ENCODE peak calls at places on chromosomes 13 and 19, in five cellular contexts. One of them, this sample, is unnamed.

GRCh38 chr19:48051345-48052033 is 7.6 kb upstream of the CABP5 start:
- DNase-seq in GM18507: no peak
- DNase-seq in HS-5: no peak
- DNase-seq in NCI-H1436: no peak
- DNase-seq in stimulated activated CD4-positive, alpha-beta T cell treated with anti-CD3 and anti-CD28 coated beads, TNF-alpha, amount 100 ng/mL, for 48 hours: no peak
- DNase-seq in this sample: no peak

GRCh38 chr19:30073152-30074000 is 131.3 kb downstream of the URI1 start:
- DNase-seq in HS-5: no peak
- DNase-seq in NCI-H1436: no peak
- DNase-seq in stimulated activated CD4-positive, alpha-beta T cell treated with anti-CD3 and anti-CD28 coated beads, TNF-alpha, amount 100 ng/mL, for 48 hours: no peak
- DNase-seq in GM18507: no peak
- DNase-seq in this sample: no peak

GRCh38 chr19:37931941-37932655 is 25.1 kb downstream of the SIPA1L3 start:
- DNase-seq in GM18507: peak
- DNase-seq in NCI-H1436: no peak
- DNase-seq in HS-5: no peak
- DNase-seq in stimulated activated CD4-positive, alpha-beta T cell treated with anti-CD3 and anti-CD28 coated beads, TNF-alpha, amount 100 ng/mL, for 48 hours: no peak
- DNase-seq in this sample: peak

GRCh38 chr13:25114220-25114619 is 18.3 kb downstream of the PABPC3 start:
- DNase-seq in stimulated activated CD4-positive, alpha-beta T cell treated with anti-CD3 and anti-CD28 coated beads, TNF-alpha, amount 100 ng/mL, for 48 hours: peak
- DNase-seq in NCI-H1436: peak
- DNase-seq in GM18507: peak
- DNase-seq in HS-5: peak
- DNase-seq in this sample: peak

GRCh38 chr13:24221007-24221406 is 60.5 kb downstream of the SPATA13 start:
- DNase-seq in HS-5: no peak
- DNase-seq in NCI-H1436: no peak
- DNase-seq in GM18507: no peak
- DNase-seq in stimulated activated CD4-positive, alpha-beta T cell treated with anti-CD3 and anti-CD28 coated beads, TNF-alpha, amount 100 ng/mL, for 48 hours: no peak
- DNase-seq in this sample: no peak

GRCh38 chr13:25927363-25927762 is 124.5 kb downstream of the SHISA2 start:
- DNase-seq in NCI-H1436: no peak
- DNase-seq in HS-5: no peak
- DNase-seq in GM18507: no peak
- DNase-seq in stimulated activated CD4-positive, alpha-beta T cell treated with anti-CD3 and anti-CD28 coated beads, TNF-alpha, amount 100 ng/mL, for 48 hours: no peak
- DNase-seq in this sample: no peak

GRCh38 chr13:22135446-22135845 is 464.6 kb downstream of the FGF9 start:
- DNase-seq in NCI-H1436: no peak
- DNase-seq in GM18507: no peak
- DNase-seq in HS-5: no peak
- DNase-seq in stimulated activated CD4-positive, alpha-beta T cell treated with anti-CD3 and anti-CD28 coated beads, TNF-alpha, amount 100 ng/mL, for 48 hours: no peak
- DNase-seq in this sample: no peak

GRCh38 chr13:48567521-48568331 is 34.8 kb upstream of the RCBTB2 start:
- DNase-seq in NCI-H1436: no peak
- DNase-seq in HS-5: no peak
- DNase-seq in GM18507: no peak
- DNase-seq in stimulated activated CD4-positive, alpha-beta T cell treated with anti-CD3 and anti-CD28 coated beads, TNF-alpha, amount 100 ng/mL, for 48 hours: no peak
- DNase-seq in this sample: no peak

GRCh38 chr13:107373551-107373950 is 805.6 kb upstream of the ARGLU1 start:
- DNase-seq in HS-5: no peak
- DNase-seq in GM18507: no peak
- DNase-seq in stimulated activated CD4-positive, alpha-beta T cell treated with anti-CD3 and anti-CD28 coated beads, TNF-alpha, amount 100 ng/mL, for 48 hours: no peak
- DNase-seq in NCI-H1436: peak
- DNase-seq in this sample: peak

GRCh38 chr19:18529782-18530181 is 7.9 kb upstream of the ELL start:
- DNase-seq in NCI-H1436: no peak
- DNase-seq in GM18507: no peak
- DNase-seq in stimulated activated CD4-positive, alpha-beta T cell treated with anti-CD3 and anti-CD28 coated beads, TNF-alpha, amount 100 ng/mL, for 48 hours: no peak
- DNase-seq in HS-5: no peak
- DNase-seq in this sample: no peak

GRCh38 chr19:11174336-11174735 is 18.8 kb upstream of the SPC24 start:
- DNase-seq in stimulated activated CD4-positive, alpha-beta T cell treated with anti-CD3 and anti-CD28 coated beads, TNF-alpha, amount 100 ng/mL, for 48 hours: no peak
- DNase-seq in HS-5: no peak
- DNase-seq in GM18507: no peak
- DNase-seq in NCI-H1436: no peak
- DNase-seq in this sample: peak

GRCh38 chr13:44894001-44894770 is 95.1 kb downstream of the NUFIP1 start:
- DNase-seq in stimulated activated CD4-positive, alpha-beta T cell treated with anti-CD3 and anti-CD28 coated beads, TNF-alpha, amount 100 ng/mL, for 48 hours: no peak
- DNase-seq in HS-5: no peak
- DNase-seq in NCI-H1436: no peak
- DNase-seq in GM18507: no peak
- DNase-seq in this sample: no peak

GRCh38 chr19:16073988-16074387 is 2.3 kb upstream of the TPM4 start:
- DNase-seq in HS-5: no peak
- DNase-seq in NCI-H1436: no peak
- DNase-seq in stimulated activated CD4-positive, alpha-beta T cell treated with anti-CD3 and anti-CD28 coated beads, TNF-alpha, amount 100 ng/mL, for 48 hours: no peak
- DNase-seq in GM18507: no peak
- DNase-seq in this sample: no peak

GRCh38 chr13:113406321-113407102 is 42.6 kb upstream of the GRTP1 start:
- DNase-seq in stimulated activated CD4-positive, alpha-beta T cell treated with anti-CD3 and anti-CD28 coated beads, TNF-alpha, amount 100 ng/mL, for 48 hours: no peak
- DNase-seq in NCI-H1436: no peak
- DNase-seq in GM18507: no peak
- DNase-seq in HS-5: no peak
- DNase-seq in this sample: no peak

GRCh38 chr19:5364674-5365073 is 24.1 kb upstream of the PTPRS start:
- DNase-seq in NCI-H1436: no peak
- DNase-seq in HS-5: no peak
- DNase-seq in GM18507: no peak
- DNase-seq in stimulated activated CD4-positive, alpha-beta T cell treated with anti-CD3 and anti-CD28 coated beads, TNF-alpha, amount 100 ng/mL, for 48 hours: no peak
- DNase-seq in this sample: no peak

GRCh38 chr13:51905787-51906186 is 44.0 kb downstream of the CCDC70 start:
- DNase-seq in stimulated activated CD4-positive, alpha-beta T cell treated with anti-CD3 and anti-CD28 coated beads, TNF-alpha, amount 100 ng/mL, for 48 hours: no peak
- DNase-seq in NCI-H1436: no peak
- DNase-seq in GM18507: no peak
- DNase-seq in HS-5: no peak
- DNase-seq in this sample: no peak

GRCh38 chr19:37964109-37964508 is 57.1 kb downstream of the SIPA1L3 start:
- DNase-seq in GM18507: no peak
- DNase-seq in HS-5: no peak
- DNase-seq in stimulated activated CD4-positive, alpha-beta T cell treated with anti-CD3 and anti-CD28 coated beads, TNF-alpha, amount 100 ng/mL, for 48 hours: no peak
- DNase-seq in NCI-H1436: no peak
- DNase-seq in this sample: no peak

GRCh38 chr13:101916108-101916757 is 463.8 kb downstream of the ITGBL1 start:
- DNase-seq in NCI-H1436: peak
- DNase-seq in stimulated activated CD4-positive, alpha-beta T cell treated with anti-CD3 and anti-CD28 coated beads, TNF-alpha, amount 100 ng/mL, for 48 hours: no peak
- DNase-seq in GM18507: no peak
- DNase-seq in HS-5: no peak
- DNase-seq in this sample: peak

GRCh38 chr19:48325265-48325910 is at the start of gene EMP3:
- DNase-seq in HS-5: peak
- DNase-seq in NCI-H1436: no peak
- DNase-seq in GM18507: no peak
- DNase-seq in stimulated activated CD4-positive, alpha-beta T cell treated with anti-CD3 and anti-CD28 coated beads, TNF-alpha, amount 100 ng/mL, for 48 hours: peak
- DNase-seq in this sample: no peak

GRCh38 chr19:33295621-33296472 is 6.5 kb downstream of the CEBPA start:
- DNase-seq in NCI-H1436: no peak
- DNase-seq in GM18507: no peak
- DNase-seq in HS-5: no peak
- DNase-seq in stimulated activated CD4-positive, alpha-beta T cell treated with anti-CD3 and anti-CD28 coated beads, TNF-alpha, amount 100 ng/mL, for 48 hours: no peak
- DNase-seq in this sample: no peak

GRCh38 chr13:41785402-41786142 is 175.3 kb downstream of the VWA8 start:
- DNase-seq in GM18507: no peak
- DNase-seq in NCI-H1436: no peak
- DNase-seq in stimulated activated CD4-positive, alpha-beta T cell treated with anti-CD3 and anti-CD28 coated beads, TNF-alpha, amount 100 ng/mL, for 48 hours: no peak
- DNase-seq in HS-5: no peak
- DNase-seq in this sample: no peak

GRCh38 chr19:43078311-43078710 is 4.2 kb downstream of the PSG2 start:
- DNase-seq in NCI-H1436: no peak
- DNase-seq in stimulated activated CD4-positive, alpha-beta T cell treated with anti-CD3 and anti-CD28 coated beads, TNF-alpha, amount 100 ng/mL, for 48 hours: no peak
- DNase-seq in HS-5: peak
- DNase-seq in GM18507: no peak
- DNase-seq in this sample: no peak

GRCh38 chr13:113511361-113511760 is 20.9 kb upstream of the DCUN1D2 start:
- DNase-seq in HS-5: no peak
- DNase-seq in stimulated activated CD4-positive, alpha-beta T cell treated with anti-CD3 and anti-CD28 coated beads, TNF-alpha, amount 100 ng/mL, for 48 hours: no peak
- DNase-seq in GM18507: no peak
- DNase-seq in NCI-H1436: no peak
- DNase-seq in this sample: no peak

GRCh38 chr19:52825765-52826164 is 4.3 kb upstream of the ZNF28 start:
- DNase-seq in GM18507: no peak
- DNase-seq in NCI-H1436: no peak
- DNase-seq in HS-5: no peak
- DNase-seq in stimulated activated CD4-positive, alpha-beta T cell treated with anti-CD3 and anti-CD28 coated beads, TNF-alpha, amount 100 ng/mL, for 48 hours: no peak
- DNase-seq in this sample: no peak

GRCh38 chr19:29665215-29665825 is at the start of gene PLEKHF1:
- DNase-seq in GM18507: peak
- DNase-seq in NCI-H1436: peak
- DNase-seq in stimulated activated CD4-positive, alpha-beta T cell treated with anti-CD3 and anti-CD28 coated beads, TNF-alpha, amount 100 ng/mL, for 48 hours: peak
- DNase-seq in HS-5: no peak
- DNase-seq in this sample: peak

GRCh38 chr13:89066868-89067466 is 1395.8 kb downstream of the SLITRK5 start:
- DNase-seq in stimulated activated CD4-positive, alpha-beta T cell treated with anti-CD3 and anti-CD28 coated beads, TNF-alpha, amount 100 ng/mL, for 48 hours: peak
- DNase-seq in GM18507: no peak
- DNase-seq in NCI-H1436: peak
- DNase-seq in HS-5: peak
- DNase-seq in this sample: peak

GRCh38 chr19:15114153-15114540 is 6.9 kb downstream of the SYDE1 start:
- DNase-seq in stimulated activated CD4-positive, alpha-beta T cell treated with anti-CD3 and anti-CD28 coated beads, TNF-alpha, amount 100 ng/mL, for 48 hours: no peak
- DNase-seq in GM18507: no peak
- DNase-seq in HS-5: no peak
- DNase-seq in NCI-H1436: no peak
- DNase-seq in this sample: no peak